ENCODE peak calls at places on chromosome 1, in six cellular contexts. U, O, C, J, V and S are unnamed samples.

GRCh38 chr1:22208265-22208972 is 65.5 kb upstream of the WNT4 start:
- DNase-seq in U (no peak), O (no peak), C (no peak), J (no peak), V (no peak), S (no peak)

GRCh38 chr1:15577691-15578090 is 7.2 kb downstream of the AGMAT start:
- DNase-seq in U (no peak), O (no peak), C (no peak), J (no peak), V (no peak), S (no peak)

GRCh38 chr1:98355656-98356384 is 305.7 kb upstream of the SNX7 start:
- DNase-seq in U (peak; percentile 17), O (no peak), C (no peak), J (no peak), V (no peak), S (no peak)

GRCh38 chr1:247530785-247531184 is 5.5 kb downstream of the OR2C3 start:
- DNase-seq in U (no peak), O (no peak), C (no peak), J (no peak), V (no peak), S (no peak)

GRCh38 chr1:182217967-182218366 is 156.5 kb upstream of the ZNF648 start:
- DNase-seq in U (no peak), O (no peak), C (no peak), J (no peak), V (no peak), S (no peak)

GRCh38 chr1:240098534-240098933 is 6.9 kb downstream of the FMN2 start:
- DNase-seq in U (no peak), O (no peak), C (no peak), J (no peak), V (no peak), S (no peak)

GRCh38 chr1:234970731-234971476 is 157.7 kb downstream of the TOMM20 start:
- DNase-seq in U (no peak), O (peak; percentile 84), C (peak; percentile 67), J (peak; percentile 85), V (peak; percentile 23), S (peak; percentile 89)

GRCh38 chr1:240100351-240100750 is 8.7 kb downstream of the FMN2 start:
- DNase-seq in U (no peak), O (no peak), C (no peak), J (no peak), V (no peak), S (no peak)

GRCh38 chr1:206846475-206846874 is 18.9 kb upstream of the IL20 start:
- DNase-seq in U (no peak), O (no peak), C (no peak), J (no peak), V (no peak), S (no peak)

GRCh38 chr1:74237035-74237434 is 1.8 kb downstream of the TNNI3K start:
- DNase-seq in U (no peak), O (no peak), C (no peak), J (no peak), V (no peak), S (no peak)

DNA sequence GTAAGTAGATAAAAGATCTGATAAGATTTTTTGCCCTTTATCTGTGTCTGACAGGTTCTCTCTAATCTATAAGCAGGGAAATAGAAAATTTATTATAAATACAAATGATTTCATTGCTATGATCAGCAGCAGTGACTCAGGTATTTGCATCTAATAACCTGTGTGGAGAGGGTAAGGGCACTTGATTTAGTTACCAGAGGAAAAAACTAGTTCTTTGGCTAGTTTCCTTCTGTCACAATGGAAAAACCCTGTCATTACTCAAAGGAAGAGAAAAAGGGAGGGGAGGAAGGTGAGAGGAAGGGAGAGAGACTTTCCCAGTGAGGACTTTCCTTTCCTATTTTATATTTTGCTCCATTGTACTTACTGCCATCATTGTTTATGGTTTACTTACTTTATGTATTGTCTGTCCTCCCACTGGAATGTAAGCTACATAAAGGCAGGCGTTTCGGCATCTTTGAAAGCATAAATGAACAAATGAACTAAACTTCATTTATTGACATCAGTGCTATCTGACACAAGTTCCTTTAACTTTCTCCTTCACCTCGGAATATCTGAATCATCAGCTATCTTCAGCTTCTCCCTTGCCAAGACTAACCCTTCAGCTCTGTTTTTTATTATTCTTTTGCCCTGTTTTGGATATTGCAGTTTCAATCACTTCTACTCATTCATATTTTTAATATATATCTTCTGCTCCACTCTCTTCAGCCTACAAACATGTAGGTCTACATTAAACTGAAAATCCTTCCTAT is 34.9 kb downstream of the WDR3 start:
- DNase-seq in U (no peak), O (no peak), C (no peak), J (no peak), V (no peak), S (no peak)
- TF ChIP-seq POLR2A in U (no peak), O (no peak), C (no peak), J (no peak), V (no peak), S (no peak)

GRCh38 chr1:153774780-153775431 is at the start of gene SLC27A3:
- DNase-seq in U (no peak), O (peak; percentile 89), C (peak; percentile 77), J (peak; percentile 87), V (peak; percentile 43), S (peak; percentile 64)

GRCh38 chr1:153776971-153777370 is 1.8 kb downstream of the SLC27A3 start:
- DNase-seq in U (no peak), O (no peak), C (no peak), J (no peak), V (no peak), S (no peak)

GRCh38 chr1:153774036-153774435 is 1.2 kb upstream of the SLC27A3 start:
- DNase-seq in U (no peak), O (no peak), C (no peak), J (no peak), V (no peak), S (no peak)

GRCh38 chr1:153776352-153776751 is 1.1 kb downstream of the SLC27A3 start:
- DNase-seq in U (no peak), O (no peak), C (no peak), J (peak; percentile 45), V (no peak), S (no peak)

DNA sequence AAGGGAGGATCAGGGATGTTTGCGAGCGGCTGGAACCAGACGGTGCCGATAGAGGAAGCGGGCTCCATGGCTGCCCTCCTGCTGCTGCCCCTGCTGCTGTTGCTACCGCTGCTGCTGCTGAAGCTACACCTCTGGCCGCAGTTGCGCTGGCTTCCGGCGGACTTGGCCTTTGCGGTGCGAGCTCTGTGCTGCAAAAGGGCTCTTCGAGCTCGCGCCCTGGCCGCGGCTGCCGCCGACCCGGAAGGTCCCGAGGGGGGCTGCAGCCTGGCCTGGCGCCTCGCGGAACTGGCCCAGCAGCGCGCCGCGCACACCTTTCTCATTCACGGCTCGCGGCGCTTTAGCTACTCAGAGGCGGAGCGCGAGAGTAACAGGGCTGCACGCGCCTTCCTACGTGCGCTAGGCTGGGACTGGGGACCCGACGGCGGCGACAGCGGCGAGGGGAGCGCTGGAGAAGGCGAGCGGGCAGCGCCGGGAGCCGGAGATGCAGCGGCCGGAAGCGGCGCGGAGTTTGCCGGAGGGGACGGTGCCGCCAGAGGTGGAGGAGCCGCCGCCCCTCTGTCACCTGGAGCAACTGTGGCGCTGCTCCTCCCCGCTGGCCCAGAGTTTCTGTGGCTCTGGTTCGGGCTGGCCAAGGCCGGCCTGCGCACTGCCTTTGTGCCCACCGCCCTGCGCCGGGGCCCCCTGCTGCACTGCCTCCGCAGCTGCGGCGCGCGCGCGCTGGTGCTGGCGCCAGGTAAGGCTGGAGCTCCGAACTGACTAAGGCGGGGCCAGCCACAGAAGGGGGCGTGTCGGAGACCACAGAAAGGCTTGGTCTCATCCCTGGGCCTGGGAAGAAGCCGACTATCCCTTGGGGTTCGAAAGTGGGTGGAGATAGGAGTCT is 465 bp downstream of the SLC27A3 start:
- DNase-seq in U (peak; percentile 39), O (peak; percentile 86), C (peak; percentile 81), J (peak; percentile 83), V (no peak), S (no peak)
- TF ChIP-seq POLR2A in U (no peak), O (peak; percentile 54), C (peak; percentile 43), J (peak; percentile 31), V (no peak), S (peak; percentile 48)

GRCh38 chr1:998905-999796 is 746 bp downstream of the HES4 start:
- DNase-seq in U (no peak), O (peak; percentile 30), C (no peak), J (peak; percentile 26), V (no peak), S (no peak)

GRCh38 chr1:995665-996633 is 3.9 kb downstream of the HES4 start:
- DNase-seq in U (peak; percentile 46), O (no peak), C (no peak), J (no peak), V (no peak), S (no peak)

GRCh38 chr1:998051-998821 is 1.7 kb downstream of the HES4 start:
- DNase-seq in U (no peak), O (no peak), C (no peak), J (peak; percentile 17), V (no peak), S (no peak)

GRCh38 chr1:997728-998050 is 2.2 kb downstream of the HES4 start:
- DNase-seq in U (no peak), O (no peak), C (no peak), J (no peak), V (no peak), S (no peak)

DNA sequence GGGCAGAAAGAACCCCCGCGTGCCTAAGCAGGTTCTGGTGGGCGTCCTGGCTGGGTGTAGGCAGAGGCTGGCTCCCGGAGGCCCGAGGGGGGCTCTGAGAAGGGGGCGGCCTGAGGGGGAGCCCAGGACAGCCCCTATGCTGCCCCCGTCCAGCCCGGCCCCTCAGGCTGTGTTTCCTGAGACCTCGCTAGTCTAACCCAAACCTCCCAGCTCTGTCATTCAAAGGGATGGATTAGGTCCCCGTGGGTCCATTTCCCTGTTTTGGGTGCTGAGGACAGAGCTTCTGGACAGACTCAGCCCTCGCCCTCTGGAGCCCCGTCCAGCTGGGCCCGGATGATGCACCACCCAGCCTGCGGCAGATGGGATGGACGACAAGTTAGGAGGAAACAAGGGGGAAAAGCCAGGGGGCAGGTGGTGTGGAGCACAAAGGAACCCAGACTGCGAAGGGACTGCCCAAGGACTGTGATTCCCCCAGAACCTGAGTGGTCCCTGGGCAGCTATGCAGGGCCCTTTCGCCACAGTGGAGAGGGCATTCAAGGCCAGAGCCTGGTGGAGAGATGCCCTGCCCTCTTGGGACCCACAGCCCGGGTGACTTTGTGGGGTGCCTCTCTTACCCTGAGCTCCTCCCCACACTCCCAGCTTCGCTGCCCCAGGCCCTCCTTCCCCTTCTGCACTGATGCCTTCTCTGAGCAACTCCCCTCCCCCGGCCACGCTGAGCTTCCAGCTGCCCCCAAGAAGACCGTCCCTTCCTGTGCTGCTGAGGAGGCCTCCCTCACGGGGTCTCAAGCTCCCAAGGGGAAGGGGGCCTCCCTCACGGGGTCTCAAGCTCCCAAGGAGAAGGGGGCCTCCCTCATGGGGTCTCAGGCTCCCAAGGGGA is 2.8 kb downstream of the HES4 start:
- DNase-seq in U (no peak), O (no peak), C (no peak), J (peak; percentile 21), V (no peak), S (no peak)
- TF ChIP-seq POLR2A in U (no peak), O (no peak), C (no peak), J (no peak), V (no peak), S (no peak)

DNA sequence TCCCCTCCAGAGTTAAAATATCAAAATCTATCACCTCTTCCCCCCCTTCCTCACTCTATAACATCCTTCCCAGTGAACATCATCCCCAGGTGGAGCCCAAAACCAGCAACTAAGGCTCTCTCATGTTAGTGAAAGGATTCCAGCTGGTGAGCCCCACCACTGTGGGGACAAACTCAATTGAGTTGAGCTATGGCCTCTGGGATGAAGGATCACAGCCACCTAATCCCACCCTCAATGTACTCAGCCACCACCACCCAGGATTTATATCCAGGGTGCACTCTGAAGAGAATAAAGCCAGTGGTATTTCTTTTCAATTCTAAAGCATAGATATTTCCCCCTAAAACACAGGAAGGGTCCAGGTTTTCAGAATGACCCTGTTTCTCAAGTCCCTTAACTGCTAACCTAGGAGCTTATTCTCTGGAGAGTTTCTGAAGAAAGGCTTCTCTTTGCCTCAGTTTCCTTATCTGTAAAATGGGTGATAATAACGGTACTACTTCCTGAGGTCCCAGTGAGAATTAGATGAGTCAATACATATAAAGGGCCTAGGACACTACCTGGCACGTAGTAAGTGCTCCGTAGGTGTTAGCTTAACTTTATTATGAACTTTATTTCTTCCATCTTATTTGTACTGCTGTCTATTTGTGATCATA is 15.6 kb upstream of the BOLA1 start:
- DNase-seq in U (no peak), O (no peak), C (no peak), J (no peak), V (no peak), S (no peak)
- TF ChIP-seq POLR2A in U (no peak), O (no peak), C (peak; percentile 36), J (no peak), V (no peak), S (peak; percentile 33)